ENCODE peak calls at places on chromosomes 3 and 15, in five cellular contexts. L is left lung, T is NCI-H2029 treated with DMSO at 0.1 percent for 48 hours, A is heart right ventricle, V is GM10248. R is an unnamed sample.
A peak's percentile ranks its signal among the peaks of the same experiment; 100 is the strongest.

GRCh38 chr15:49900036-49900435 is 219.0 kb downstream of the ATP8B4 start:
- DNase-seq in L (no peak), V (no peak), A (no peak), T (no peak), R (no peak)

GRCh38 chr3:141735789-141736465 is 2.2 kb upstream of the RNF7 start:
- DNase-seq in L (no peak), A (no peak), T (no peak), V (no peak), R (no peak)

GRCh38 chr3:194935061-194935460 is 249.4 kb downstream of the FAM43A start:
- DNase-seq in A (no peak), T (no peak), V (no peak), L (no peak), R (no peak)

GRCh38 chr3:69143605-69144004 is 21.2 kb upstream of the LMOD3 start:
- DNase-seq in A (no peak), T (peak; percentile 32), L (no peak), V (no peak), R (no peak)

GRCh38 chr3:188154758-188155574 is 1.0 kb downstream of the LPP start:
- DNase-seq in V (no peak), T (no peak), A (peak; percentile 21), L (no peak), R (no peak)

GRCh38 chr3:189664311-189664710 is 33.1 kb downstream of the TP63 start:
- DNase-seq in T (no peak), A (no peak), V (no peak), L (no peak), R (no peak)

GRCh38 chr15:57384024-57384423 is 7.7 kb downstream of the CGNL1 start:
- DNase-seq in V (no peak), L (no peak), A (peak; percentile 59), T (no peak), R (peak; percentile 46)

GRCh38 chr3:158460929-158461328 is 110.1 kb upstream of the MLF1 start:
- DNase-seq in V (no peak), T (no peak), A (no peak), L (no peak), R (no peak)

GRCh38 chr15:93476491-93477176 is 387.6 kb upstream of the RGMA start:
- DNase-seq in T (no peak), A (no peak), L (no peak), V (no peak), R (no peak)

GRCh38 chr15:101561584-101561906 is 72.0 kb upstream of the PCSK6 start:
- DNase-seq in V (no peak), L (peak; percentile 64), A (no peak), T (no peak), R (no peak)

GRCh38 chr15:100968043-100968966 is 49.1 kb downstream of the LRRK1 start:
- DNase-seq in L (no peak), T (no peak), A (no peak), V (no peak), R (no peak)

GRCh38 chr3:128584412-128585020 is 66.1 kb downstream of the RPN1 start:
- DNase-seq in A (peak; percentile 74), V (no peak), T (peak; percentile 39), L (no peak), R (peak; percentile 82)

GRCh38 chr3:14119166-14119510 is 5.5 kb downstream of the CHCHD4 start:
- DNase-seq in L (no peak), V (no peak), A (no peak), T (no peak), R (no peak)

GRCh38 chr15:78392430-78392829 is 45.6 kb upstream of the IREB2 start:
- DNase-seq in T (peak; percentile 60), L (no peak), V (no peak), A (no peak), R (no peak)

GRCh38 chr3:37887062-37887461 is 25.4 kb downstream of the CTDSPL start:
- DNase-seq in A (no peak), L (no peak), T (peak; percentile 36), V (no peak), R (no peak)

GRCh38 chr15:99438691-99439523 is 126.9 kb upstream of the MEF2A start:
- DNase-seq in A (peak; percentile 25), V (no peak), L (peak; percentile 63), T (no peak), R (no peak)

GRCh38 chr3:138381413-138381901 is 33.1 kb downstream of the MRAS start:
- DNase-seq in L (no peak), T (peak; percentile 5), A (peak; percentile 65), V (no peak), R (peak; percentile 65)

R was measured in left ventricle myocardium superior.